ENCODE peak calls at places on chromosome 6, in eight cellular contexts. S, V, M, X, N, Y, B and J are unnamed samples.

GRCh38 chr6:73521351-73522254 is 771 bp upstream of the EEF1A1 start:
- DNase-seq in M (no peak), X (peak; percentile 87), N (peak; percentile 40), B (peak; percentile 92), V (peak; percentile 62), Y (peak; percentile 79), S (peak; percentile 78), J (no peak)

GRCh38 chr6:47650553-47651432 is 47.6 kb upstream of the ADGRF4 start:
- DNase-seq in N (no peak), B (no peak), V (peak; percentile 9), M (no peak), X (no peak), S (no peak), Y (no peak), J (no peak)

GRCh38 chr6:11381801-11382513 is 149.5 kb upstream of the NEDD9 start:
- DNase-seq in S (no peak), M (no peak), V (peak; percentile 95), N (peak; percentile 28), B (no peak), X (no peak), Y (no peak), J (no peak)

GRCh38 chr6:154683756-154684523 is 49.3 kb upstream of the SCAF8 start:
- DNase-seq in N (no peak), V (peak; percentile 42), M (peak; percentile 83), B (no peak), X (no peak), Y (peak; percentile 63), S (no peak), J (no peak)

GRCh38 chr6:69953491-69953890 is 87.1 kb downstream of the COL19A1 start:
- DNase-seq in V (no peak), Y (no peak), X (peak; percentile 2), B (no peak), S (no peak), M (no peak), N (no peak), J (no peak)

GRCh38 chr6:116512155-116512559 is 718 bp downstream of the CALHM5 start:
- DNase-seq in N (no peak), Y (no peak), X (no peak), M (no peak), B (no peak), V (no peak), S (no peak), J (no peak)

GRCh38 chr6:161369339-161369738 is 95.5 kb upstream of the AGPAT4 start:
- DNase-seq in Y (peak; percentile 60), X (no peak), V (no peak), B (no peak), M (peak; percentile 89), N (no peak), S (no peak), J (no peak)

GRCh38 chr6:48213076-48213788 is 102.2 kb upstream of the PTCHD4 start:
- DNase-seq in V (no peak), X (no peak), N (no peak), S (no peak), B (no peak), Y (no peak), M (no peak), J (no peak)

GRCh38 chr6:32371204-32371603 is 499 bp downstream of the TSBP1 start:
- DNase-seq in X (no peak), B (no peak), V (no peak), Y (no peak), M (peak; percentile 17), N (no peak), S (no peak), J (no peak)

GRCh38 chr6:160386869-160387518 is 38.8 kb downstream of the SLC22A3 start:
- DNase-seq in Y (no peak), N (no peak), B (no peak), M (peak; percentile 73), X (no peak), S (no peak), V (no peak), J (no peak)

GRCh38 chr6:158938811-158939254 is 61.2 kb downstream of the RSPH3 start:
- DNase-seq in S (peak; percentile 31), M (no peak), Y (peak; percentile 67), N (no peak), V (peak; percentile 23), X (no peak), B (no peak), J (no peak)

GRCh38 chr6:31580807-31581437 is 1.3 kb downstream of the LTB start:
- DNase-seq in B (peak; percentile 96), X (peak; percentile 75), Y (peak; percentile 98), N (peak; percentile 84), V (peak; percentile 85), M (peak; percentile 73), S (peak; percentile 90), J (peak; percentile 94)

GRCh38 chr6:15335385-15335784 is 89.5 kb downstream of the JARID2 start:
- DNase-seq in M (no peak), B (no peak), N (no peak), Y (no peak), V (no peak), S (no peak), X (no peak), J (no peak)

GRCh38 chr6:170062904-170063220 is 228.0 kb downstream of the DLL1 start:
- DNase-seq in B (no peak), S (no peak), N (no peak), M (no peak), X (no peak), V (no peak), Y (no peak), J (no peak)